ENCODE peak calls at places on chromosomes 2 and 18, in eight cellular contexts. G, I, O, T, Q, B, W and R are unnamed samples.

GRCh38 chr2:121596221-121597080 is 52.8 kb downstream of the CLASP1 start:
- DNase-seq in W (no peak), G (no peak), T (no peak), O (no peak), I (peak; percentile 36), B (peak; percentile 44), Q (peak; percentile 69), R (peak; percentile 33)

GRCh38 chr2:4992226-4992625 is 700.0 kb upstream of the SOX11 start:
- DNase-seq in G (no peak), I (no peak), W (no peak), T (no peak), O (no peak), B (no peak), Q (no peak), R (no peak)

GRCh38 chr18:45738660-45739059 is 14.7 kb downstream of the SLC14A1 start:
- DNase-seq in W (no peak), Q (no peak), T (no peak), B (no peak), G (no peak), I (no peak), O (no peak), R (no peak)

GRCh38 chr2:106095478-106096392 is 98.4 kb downstream of the UXS1 start:
- DNase-seq in B (no peak), I (no peak), O (no peak), Q (peak; percentile 28), T (no peak), W (no peak), G (no peak), R (no peak)

GRCh38 chr2:233002829-233003657 is 10.0 kb downstream of the NGEF start:
- DNase-seq in T (peak; percentile 20), O (no peak), B (no peak), W (no peak), G (no peak), Q (no peak), I (no peak), R (no peak)

GRCh38 chr2:181742361-181742760 is 62.0 kb upstream of the NEUROD1 start:
- DNase-seq in I (no peak), O (no peak), T (no peak), W (no peak), Q (no peak), G (no peak), B (no peak), R (no peak)

GRCh38 chr18:75257596-75257995 is 47.0 kb downstream of the TSHZ1 start:
- DNase-seq in T (no peak), G (no peak), O (no peak), Q (no peak), B (no peak), I (no peak), W (no peak), R (no peak)

GRCh38 chr2:72145658-72146329 is 1.9 kb downstream of the CYP26B1 start:
- DNase-seq in I (no peak), W (peak; percentile 9), Q (no peak), O (peak; percentile 57), T (no peak), G (no peak), B (no peak), R (no peak)

GRCh38 chr2:127532296-127532695 is 3.2 kb upstream of the MYO7B start:
- DNase-seq in W (no peak), B (no peak), O (no peak), I (no peak), Q (no peak), G (no peak), T (no peak), R (no peak)

GRCh38 chr2:67453365-67453764 is 56.2 kb downstream of the ETAA1 start:
- DNase-seq in I (no peak), T (no peak), W (no peak), O (no peak), G (no peak), B (no peak), Q (no peak), R (no peak)

GRCh38 chr2:3461781-3462492 is 57.4 kb downstream of the ADI1 start:
- DNase-seq in B (peak; percentile 69), W (peak; percentile 17), I (peak; percentile 57), O (peak; percentile 51), Q (peak; percentile 62), T (peak; percentile 40), G (no peak), R (peak; percentile 28)

GRCh38 chr2:179467111-179467510 is 202.5 kb upstream of the SESTD1 start:
- DNase-seq in G (no peak), O (no peak), I (no peak), W (no peak), T (no peak), B (peak; percentile 17), Q (no peak), R (no peak)

GRCh38 chr18:58080516-58080915 is 36.5 kb downstream of the NEDD4L start:
- DNase-seq in O (no peak), Q (no peak), B (no peak), G (no peak), I (no peak), W (no peak), T (no peak), R (no peak)

GRCh38 chr2:70685771-70686171 is 82.2 kb downstream of the ADD2 start:
- DNase-seq in O (peak; percentile 10), G (no peak), T (peak; percentile 6), Q (no peak), B (no peak), W (no peak), I (peak; percentile 6), R (no peak)